ENCODE peak calls at places on chromosomes 4 and X, in seven cellular contexts. One of them, this sample, is unnamed.

GRCh38 chr4:176949022-176949421 is 156.3 kb upstream of the VEGFC start:
- DNase-seq in hepatocyte: no peak
- DNase-seq in erythroblast: no peak
- DNase-seq in iris pigment epithelial cell: no peak
- DNase-seq in testis: no peak
- DNase-seq in RWPE1: no peak
- DNase-seq in AG08396: peak
- DNase-seq in this sample: peak

GRCh38 chr4:26420903-26421302 is 69.4 kb downstream of the CCKAR start:
- DNase-seq in iris pigment epithelial cell: peak
- DNase-seq in erythroblast: no peak
- DNase-seq in RWPE1: no peak
- DNase-seq in hepatocyte: no peak
- DNase-seq in AG08396: peak
- DNase-seq in testis: no peak
- DNase-seq in this sample: peak

GRCh38 chr4:6727081-6727942 is 11.3 kb downstream of the BLOC1S4 start:
- DNase-seq in testis: peak
- DNase-seq in hepatocyte: peak
- DNase-seq in iris pigment epithelial cell: peak
- DNase-seq in erythroblast: no peak
- DNase-seq in AG08396: no peak
- DNase-seq in RWPE1: no peak
- DNase-seq in this sample: peak

GRCh38 chrX:42678133-42678532 is 99.8 kb downstream of the PPP1R2C start:
- DNase-seq in RWPE1: no peak
- DNase-seq in hepatocyte: peak
- DNase-seq in testis: peak
- DNase-seq in AG08396: no peak
- DNase-seq in erythroblast: no peak
- DNase-seq in iris pigment epithelial cell: peak
- DNase-seq in this sample: peak

GRCh38 chr4:141571793-141572192 is 64.6 kb upstream of the IL15 start:
- DNase-seq in AG08396: no peak
- DNase-seq in hepatocyte: no peak
- DNase-seq in erythroblast: no peak
- DNase-seq in RWPE1: no peak
- DNase-seq in testis: no peak
- DNase-seq in iris pigment epithelial cell: no peak
- DNase-seq in this sample: no peak

GRCh38 chr4:7171191-7171900 is 21.0 kb upstream of the SORCS2 start:
- DNase-seq in hepatocyte: no peak
- DNase-seq in testis: no peak
- DNase-seq in iris pigment epithelial cell: no peak
- DNase-seq in erythroblast: no peak
- DNase-seq in RWPE1: no peak
- DNase-seq in AG08396: no peak
- DNase-seq in this sample: no peak

GRCh38 chr4:185470503-185471195 is 884 bp downstream of the CCDC110 start:
- DNase-seq in testis: peak
- DNase-seq in iris pigment epithelial cell: peak
- DNase-seq in erythroblast: peak
- DNase-seq in AG08396: peak
- DNase-seq in RWPE1: no peak
- DNase-seq in hepatocyte: peak
- DNase-seq in this sample: peak

GRCh38 chr4:879730-880079 is 52.4 kb downstream of the GAK start:
- DNase-seq in testis: no peak
- DNase-seq in hepatocyte: no peak
- DNase-seq in AG08396: no peak
- DNase-seq in iris pigment epithelial cell: peak
- DNase-seq in RWPE1: no peak
- DNase-seq in erythroblast: no peak
- DNase-seq in this sample: no peak

GRCh38 chr4:158253350-158253980 is 43.2 kb downstream of the TMEM144 start:
- DNase-seq in RWPE1: peak
- DNase-seq in iris pigment epithelial cell: peak
- DNase-seq in AG08396: peak
- DNase-seq in testis: peak
- DNase-seq in hepatocyte: peak
- DNase-seq in erythroblast: peak
- DNase-seq in this sample: peak

GRCh38 chr4:123811763-123812390 is 415.3 kb downstream of the SPRY1 start:
- DNase-seq in erythroblast: no peak
- DNase-seq in hepatocyte: no peak
- DNase-seq in iris pigment epithelial cell: no peak
- DNase-seq in testis: no peak
- DNase-seq in RWPE1: no peak
- DNase-seq in AG08396: no peak
- DNase-seq in this sample: no peak

GRCh38 chr4:53059253-53059652 is 197.1 kb downstream of the RASL11B start:
- DNase-seq in erythroblast: no peak
- DNase-seq in RWPE1: no peak
- DNase-seq in iris pigment epithelial cell: no peak
- DNase-seq in testis: no peak
- DNase-seq in hepatocyte: no peak
- DNase-seq in AG08396: no peak
- DNase-seq in this sample: peak

GRCh38 chrX:151397741-151398070 is 700 bp downstream of the VMA21 start:
- DNase-seq in AG08396: no peak
- DNase-seq in erythroblast: peak
- DNase-seq in hepatocyte: no peak
- DNase-seq in RWPE1: no peak
- DNase-seq in iris pigment epithelial cell: peak
- DNase-seq in testis: no peak
- DNase-seq in this sample: no peak

GRCh38 chr4:144489831-144490230 is 156.1 kb upstream of the HHIP start:
- DNase-seq in testis: no peak
- DNase-seq in RWPE1: no peak
- DNase-seq in erythroblast: no peak
- DNase-seq in iris pigment epithelial cell: no peak
- DNase-seq in hepatocyte: no peak
- DNase-seq in AG08396: no peak
- DNase-seq in this sample: no peak

GRCh38 chr4:116180056-116180690 is 905.2 kb downstream of the TRAM1L1 start:
- DNase-seq in hepatocyte: peak
- DNase-seq in iris pigment epithelial cell: no peak
- DNase-seq in erythroblast: peak
- DNase-seq in AG08396: no peak
- DNase-seq in RWPE1: peak
- DNase-seq in testis: no peak
- DNase-seq in this sample: no peak

This sample was measured in fibroblast of the aortic adventitia.